ENCODE peak calls at places on chromosomes 2 and 18, in ten cellular contexts. N is left ventricle myocardium inferior, Z is progenitor cell of endocrine pancreas, K is kidney, J is GM20000, M is A549, U is lower lobe of right lung, R is CD14-positive monocyte, S is left lung, V is choroid plexus epithelial cell. B is an unnamed sample.

GRCh38 chr2:240143276-240143675 is 2.8 kb upstream of the OTOS start:
- DNase-seq in N (no peak), Z (no peak), K (peak), J (no peak), M (no peak), U (peak), R (peak), S (peak), V (no peak), B (no peak)

GRCh38 chr2:144014108-144014507 is 505.8 kb downstream of the ZEB2 start:
- DNase-seq in N (no peak), Z (no peak), K (no peak), J (no peak), M (no peak), U (no peak), R (no peak), S (no peak), V (peak), B (no peak)

GRCh38 chr2:67008114-67008513 is 389.0 kb upstream of the ETAA1 start:
- DNase-seq in N (no peak), Z (no peak), K (no peak), J (no peak), M (no peak), U (no peak), R (no peak), S (no peak), V (no peak), B (no peak)

GRCh38 chr2:181573140-181573736 is 83.7 kb downstream of the CERKL start:
- DNase-seq in N (no peak), Z (no peak), K (no peak), J (no peak), M (peak), U (no peak), R (no peak), S (no peak), V (peak), B (no peak)

GRCh38 chr2:191421950-191422349 is 176.7 kb downstream of the MYO1B start:
- DNase-seq in N (no peak), Z (no peak), K (no peak), J (no peak), M (no peak), U (no peak), R (no peak), S (no peak), V (no peak), B (no peak)

GRCh38 chr2:1656326-1656960 is 87.9 kb downstream of the PXDN start:
- DNase-seq in N (no peak), Z (no peak), K (no peak), J (no peak), M (no peak), U (no peak), R (no peak), S (no peak), V (no peak), B (no peak)

GRCh38 chr2:24721470-24721869 is 71.7 kb downstream of the PTRHD1 start:
- DNase-seq in N (peak), Z (no peak), K (peak), J (peak), M (no peak), U (no peak), R (no peak), S (no peak), V (peak), B (no peak)

GRCh38 chr2:139439100-139439499 is 658.9 kb upstream of the NXPH2 start:
- DNase-seq in N (no peak), Z (no peak), K (no peak), J (no peak), M (no peak), U (no peak), R (no peak), S (no peak), V (no peak), B (no peak)

GRCh38 chr2:138421971-138422335 is 79.6 kb upstream of the SPOPL start:
- DNase-seq in N (no peak), Z (no peak), K (no peak), J (no peak), M (peak), U (no peak), R (no peak), S (no peak), V (peak), B (no peak)

GRCh38 chr2:227370791-227371312 is 8.3 kb downstream of the TM4SF20 start:
- DNase-seq in N (no peak), Z (no peak), K (no peak), J (no peak), M (no peak), U (no peak), R (peak), S (no peak), V (peak), B (no peak)

GRCh38 chr2:168955321-168955720 is 54.2 kb downstream of the G6PC2 start:
- DNase-seq in N (no peak), Z (no peak), K (no peak), J (no peak), M (no peak), U (no peak), R (no peak), S (no peak), V (no peak), B (no peak)

GRCh38 chr2:42195559-42195958 is 26.4 kb downstream of the EML4 start:
- DNase-seq in N (no peak), Z (no peak), K (no peak), J (no peak), M (peak), U (no peak), R (no peak), S (no peak), V (peak), B (no peak)

GRCh38 chr2:165601866-165602636 is 132.6 kb downstream of the CSRNP3 start:
- DNase-seq in N (no peak), Z (no peak), K (no peak), J (no peak), M (peak), U (no peak), R (no peak), S (no peak), V (peak), B (no peak)

GRCh38 chr2:173990970-173991819 is 26.0 kb upstream of the SP3 start:
- DNase-seq in N (peak), Z (no peak), K (peak), J (no peak), M (no peak), U (no peak), R (no peak), S (no peak), V (peak), B (no peak)

DNA sequence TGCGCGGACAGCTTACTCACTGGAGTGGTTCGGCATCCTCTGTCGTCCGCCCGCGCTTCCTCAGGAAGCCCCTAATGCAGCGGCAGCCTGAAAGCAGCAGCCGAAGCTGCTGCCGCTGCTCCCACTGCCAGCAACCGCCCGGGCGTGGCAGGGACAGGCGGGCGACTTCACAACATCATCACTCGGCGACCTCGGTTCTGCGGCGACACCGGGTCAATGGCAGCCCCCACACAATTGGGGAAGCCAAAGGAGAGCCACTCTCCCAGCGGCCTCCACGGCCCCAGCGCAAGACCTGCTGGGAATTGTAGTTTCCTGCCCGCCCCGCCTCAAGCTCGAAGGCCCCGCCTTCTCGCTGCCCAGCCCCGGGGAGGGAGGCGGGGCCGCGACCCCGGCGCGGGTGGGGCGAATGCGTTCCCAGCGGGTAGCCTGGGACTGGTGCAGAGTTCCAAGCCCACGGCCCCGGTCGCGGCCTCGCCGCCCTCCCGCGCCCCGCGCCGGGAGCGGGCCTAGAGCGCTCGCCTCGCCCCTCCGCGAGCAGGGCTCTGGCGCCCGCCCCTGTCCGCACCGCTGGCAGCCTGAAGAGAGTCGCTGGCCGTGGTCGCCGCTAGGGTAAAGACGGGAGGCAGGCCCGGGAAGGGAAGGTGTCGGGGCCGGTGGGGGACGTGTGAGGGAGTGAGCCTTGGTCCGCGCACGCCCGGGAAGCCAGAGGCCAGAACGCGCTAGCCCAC is at the start of the genes STRADB and TRAK2:
- DNase-seq in N (peak), Z (peak), K (peak), J (peak), M (peak), U (peak), R (peak), S (peak), V (peak), B (peak)
- TF ChIP-seq CTCF in N (peak), Z (peak), K (no peak), J (no peak), M (peak), U (peak), R (peak), S (peak), V (peak), B (peak)

DNA sequence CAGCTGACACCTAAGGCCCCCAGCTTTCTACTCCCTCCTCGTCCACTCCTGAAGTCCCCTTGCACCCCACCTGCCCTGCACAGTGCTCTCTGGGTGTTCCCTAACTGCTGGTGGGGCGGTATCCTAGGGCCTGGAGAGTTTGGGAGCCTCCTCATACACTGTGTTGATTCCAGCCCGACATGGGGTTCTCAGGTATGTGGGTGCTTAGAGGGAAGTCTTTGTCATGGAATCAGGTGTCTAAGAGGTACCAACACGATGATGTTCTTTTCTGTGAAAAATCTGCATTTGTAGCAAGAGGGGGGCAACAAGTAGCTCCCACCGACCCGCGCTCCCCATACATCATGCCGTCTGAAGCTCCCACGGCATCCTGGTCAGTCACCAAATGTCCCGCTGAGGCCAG is 96.8 kb upstream of the SMAD7 start:
- DNase-seq in N (no peak), Z (no peak), K (peak), J (no peak), M (no peak), U (no peak), R (no peak), S (no peak), V (no peak), B (no peak)
- TF ChIP-seq CTCF in N (no peak), Z (no peak), K (no peak), J (no peak), M (no peak), U (no peak), R (no peak), S (no peak), V (no peak), B (no peak)

GRCh38 chr2:133054297-133054696 is 384.3 kb upstream of the LYPD1 start:
- DNase-seq in N (no peak), Z (no peak), K (no peak), J (no peak), M (no peak), U (no peak), R (no peak), S (no peak), V (peak), B (no peak)

GRCh38 chr2:133053541-133053940 is 383.5 kb upstream of the LYPD1 start:
- DNase-seq in N (no peak), Z (no peak), K (no peak), J (no peak), M (no peak), U (no peak), R (no peak), S (no peak), V (no peak), B (no peak)
- TF ChIP-seq CTCF in N (no peak), Z (no peak), K (no peak), J (no peak), M (no peak), U (no peak), R (no peak), S (no peak), V (no peak), B (no peak)

GRCh38 chr2:237283136-237283928 is 130.6 kb downstream of the COL6A3 start:
- DNase-seq in N (no peak), Z (no peak), K (no peak), J (no peak), M (no peak), U (no peak), R (no peak), S (no peak), V (no peak), B (no peak)
- TF ChIP-seq CTCF in N (no peak), Z (no peak), K (no peak), J (no peak), M (no peak), U (no peak), R (no peak), S (no peak), V (no peak), B (no peak)

DNA sequence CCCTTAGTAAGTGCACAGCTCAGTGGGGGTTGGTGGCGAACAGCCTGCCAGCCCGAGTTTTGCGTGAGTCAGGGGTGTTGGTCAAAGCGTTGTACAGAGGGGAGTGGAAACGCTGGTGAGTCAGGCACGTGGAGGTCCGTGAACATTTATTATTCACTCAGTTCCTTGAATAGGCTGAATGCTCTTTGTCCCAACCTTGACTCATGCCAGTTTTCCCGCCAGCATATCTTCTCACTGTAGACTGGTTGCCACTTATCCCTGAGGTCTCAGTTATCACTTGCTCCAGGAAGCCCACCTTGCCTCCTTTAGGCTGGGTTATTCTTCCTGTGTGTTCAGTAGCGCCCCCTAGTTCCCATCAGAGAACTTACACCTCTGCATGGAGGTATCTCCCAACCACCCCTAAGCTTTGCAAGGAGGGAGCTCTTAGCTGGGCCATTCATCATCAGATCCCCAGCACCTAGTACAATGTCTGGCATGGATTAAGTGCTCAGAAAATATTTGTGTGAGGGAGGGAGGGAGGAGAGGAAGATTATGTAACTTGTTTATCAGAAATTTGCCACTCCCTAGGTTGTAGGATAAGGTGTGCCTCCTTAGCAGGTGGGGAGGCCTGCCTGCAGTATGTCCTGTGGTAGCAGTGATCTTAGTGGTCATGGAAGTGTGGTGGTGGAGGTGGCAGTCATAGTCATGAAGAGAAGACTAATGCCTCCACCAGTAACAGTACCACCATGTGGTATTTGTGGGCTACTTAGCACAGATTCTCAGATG is 72.1 kb downstream of the CABLES1 start:
- DNase-seq in N (no peak), Z (no peak), K (no peak), J (no peak), M (peak), U (no peak), R (no peak), S (no peak), V (peak), B (no peak)
- TF ChIP-seq CTCF in N (no peak), Z (peak), K (peak), J (no peak), M (no peak), U (peak), R (peak), S (no peak), V (peak), B (peak)

DNA sequence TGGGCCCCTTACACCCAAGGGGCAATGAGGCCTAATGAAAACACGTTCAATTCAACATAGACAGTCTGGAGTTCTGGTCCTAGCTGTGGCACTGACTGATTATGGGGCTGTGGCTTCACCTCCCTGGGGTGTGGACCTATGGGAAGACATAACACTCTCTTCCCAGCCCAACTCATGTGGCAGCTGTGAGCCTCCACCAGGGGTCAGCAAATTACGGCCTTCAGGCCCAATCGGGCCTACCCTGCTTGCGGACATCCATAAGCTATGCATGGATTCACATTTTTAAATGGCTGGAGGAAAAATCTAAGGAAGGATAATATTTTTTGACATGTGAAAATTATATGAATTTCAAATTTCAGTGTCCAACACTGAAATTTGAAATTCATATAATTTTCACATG is 101.3 kb downstream of the LOXHD1 start:
- DNase-seq in N (peak), Z (no peak), K (no peak), J (peak), M (peak), U (no peak), R (no peak), S (no peak), V (peak), B (no peak)
- TF ChIP-seq CTCF in N (peak), Z (peak), K (peak), J (no peak), M (peak), U (peak), R (peak), S (peak), V (peak), B (peak)

GRCh38 chr2:40367032-40367431 is 84.9 kb downstream of the SLC8A1 start:
- DNase-seq in N (no peak), Z (no peak), K (no peak), J (no peak), M (no peak), U (no peak), R (no peak), S (no peak), V (no peak), B (no peak)
- TF ChIP-seq CTCF in N (no peak), Z (no peak), K (no peak), J (no peak), M (no peak), U (no peak), R (no peak), S (no peak), V (no peak), B (no peak)

DNA sequence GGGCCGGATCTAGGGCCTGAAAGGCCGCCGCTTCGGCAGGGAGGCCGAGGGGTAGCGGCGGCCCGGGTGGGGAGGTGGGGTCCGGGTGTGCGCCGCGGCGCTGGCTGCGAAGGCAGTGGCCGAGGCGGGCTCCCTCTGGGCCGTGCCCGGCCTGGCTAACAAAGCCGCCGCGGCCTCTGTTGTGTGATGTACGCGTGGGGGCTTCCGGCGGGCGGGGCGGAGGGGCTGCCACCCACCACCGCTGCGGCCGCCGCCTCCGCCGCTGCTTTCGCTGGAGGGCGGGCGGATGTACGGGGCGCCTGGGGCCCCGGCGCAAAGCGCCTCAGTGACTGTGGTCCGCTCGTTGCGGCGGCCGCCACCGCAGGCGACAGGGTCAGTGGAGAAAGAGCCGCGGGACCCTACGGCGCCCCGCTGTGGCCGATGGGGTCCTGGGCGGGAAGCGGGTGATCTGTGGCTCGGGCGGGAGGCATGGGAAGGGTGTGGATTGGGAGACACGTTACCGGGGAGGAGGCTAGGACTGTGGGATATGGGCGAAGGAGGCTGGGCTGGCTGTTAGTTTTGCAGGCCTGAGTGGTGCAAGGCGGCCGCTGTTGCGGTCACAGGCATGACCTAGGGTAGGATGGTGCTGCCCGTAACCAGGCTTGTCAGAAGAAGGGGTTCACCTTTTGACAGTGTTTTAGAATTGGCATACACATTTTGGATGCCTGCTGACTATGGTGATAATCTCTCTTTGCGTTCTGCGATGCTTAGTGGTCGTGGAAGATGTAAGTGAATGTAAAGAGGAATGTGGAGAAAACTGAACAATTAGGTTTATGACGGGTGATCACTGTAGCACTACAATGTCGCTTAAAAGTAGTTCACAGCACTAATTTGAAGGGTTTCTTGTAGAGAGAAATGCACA is 662 bp downstream of the BZW1 start:
- DNase-seq in N (peak), Z (peak), K (peak), J (peak), M (peak), U (peak), R (peak), S (peak), V (peak), B (peak)
- TF ChIP-seq CTCF in N (peak), Z (peak), K (peak), J (peak), M (peak), U (peak), R (peak), S (peak), V (peak), B (peak)

GRCh38 chr2:122136071-122136470 is 380.6 kb downstream of the TSN start:
- DNase-seq in N (no peak), Z (no peak), K (no peak), J (peak), M (peak), U (no peak), R (no peak), S (no peak), V (peak), B (no peak)
- TF ChIP-seq CTCF in N (peak), Z (peak), K (peak), J (peak), M (peak), U (peak), R (peak), S (no peak), V (peak), B (peak)

B was measured in upper lobe of right lung.